ENCODE peak calls at places on chromosomes 1 and 21, in five cellular contexts. Q, K, Z, U and Y are unnamed samples.

GRCh38 chr1:225156254-225156653 is 226.8 kb downstream of the DNAH14 start:
- DNase-seq in Q (peak), K (peak), Z (peak), U (no peak), Y (no peak)

GRCh38 chr1:206674236-206674635 is 10.5 kb upstream of the MAPKAPK2 start:
- DNase-seq in Q (no peak), K (no peak), Z (no peak), U (no peak), Y (no peak)

GRCh38 chr1:204323887-204324286 is 35.8 kb downstream of the PLEKHA6 start:
- DNase-seq in Q (peak), K (no peak), Z (peak), U (no peak), Y (no peak)

GRCh38 chr1:156707486-156708244 is 2.3 kb upstream of the CRABP2 start:
- DNase-seq in Q (peak), K (no peak), Z (no peak), U (no peak), Y (no peak)

GRCh38 chr1:171252482-171252881 is 4.2 kb downstream of the FMO1 start:
- DNase-seq in Q (no peak), K (no peak), Z (no peak), U (no peak), Y (no peak)

GRCh38 chr1:41622402-41622801 is 137.9 kb upstream of the EDN2 start:
- DNase-seq in Q (peak), K (no peak), Z (no peak), U (no peak), Y (no peak)

GRCh38 chr21:41643246-41643966 is 123.4 kb downstream of the RIPK4 start:
- DNase-seq in Q (peak), K (no peak), Z (no peak), U (no peak), Y (no peak)

GRCh38 chr21:26683996-26684395 is 110.9 kb upstream of the CYYR1 start:
- DNase-seq in Q (no peak), K (no peak), Z (no peak), U (no peak), Y (no peak)

GRCh38 chr1:89200668-89201488 is 2.1 kb upstream of the GBP4 start:
- DNase-seq in Q (no peak), K (no peak), Z (no peak), U (no peak), Y (no peak)

GRCh38 chr1:42567038-42567437 is 91.2 kb upstream of the PPIH start:
- DNase-seq in Q (no peak), K (no peak), Z (no peak), U (no peak), Y (no peak)